ENCODE peak calls at places on chromosomes 1 and 21, in six cellular contexts. U is stimulated activated CD8-positive, alpha-beta memory T cell treated with anti-CD3 and anti-CD28 coated beads, Interleukin-12 subunit alpha, Interleukin-12 subunit beta, amount 100 ng/mL, for 1 hour; Q is EH; O is HS-27A; W is progenitor cell of endocrine pancreas; K is NAMALWA. E is an unnamed sample.

GRCh38 chr1:99266731-99267130 is 2.4 kb downstream of the PLPPR4 start:
- DNase-seq in W (no peak), O (no peak), Q (peak; percentile 97), K (no peak), U (no peak), E (no peak)

GRCh38 chr1:204337583-204337982 is 22.1 kb downstream of the PLEKHA6 start:
- DNase-seq in W (no peak), U (no peak), Q (no peak), K (no peak), O (no peak), E (no peak)

GRCh38 chr1:235030919-235031596 is 97.6 kb downstream of the TOMM20 start:
- DNase-seq in U (no peak), K (no peak), O (no peak), Q (no peak), W (no peak), E (no peak)

GRCh38 chr1:221478050-221478949 is 263.6 kb downstream of the DUSP10 start:
- DNase-seq in K (peak; percentile 64), W (no peak), U (peak; percentile 34), Q (peak; percentile 91), O (peak; percentile 56), E (peak; percentile 70)

GRCh38 chr1:234885601-234886000 is 243.0 kb downstream of the TOMM20 start:
- DNase-seq in U (no peak), W (no peak), K (no peak), Q (no peak), O (no peak), E (no peak)

GRCh38 chr21:38841472-38841871 is 35.7 kb downstream of the ETS2 start:
- DNase-seq in U (no peak), Q (no peak), K (no peak), O (no peak), W (no peak), E (no peak)

GRCh38 chr1:166489670-166490436 is 323.1 kb upstream of the FAM78B start:
- DNase-seq in U (peak; percentile 20), W (no peak), Q (peak; percentile 38), O (no peak), K (peak; percentile 53), E (peak; percentile 88)

GRCh38 chr1:234256359-234256758 is 116.9 kb upstream of the COA6 start:
- DNase-seq in O (no peak), Q (peak; percentile 73), W (no peak), U (no peak), K (no peak), E (peak; percentile 30)

GRCh38 chr21:38802050-38803026 is 3.4 kb upstream of the ETS2 start:
- DNase-seq in K (no peak), U (no peak), Q (no peak), O (no peak), W (no peak), E (no peak)

GRCh38 chr1:160588468-160588867 is 9.2 kb upstream of the CD84 start:
- DNase-seq in O (no peak), W (no peak), Q (no peak), K (no peak), U (no peak), E (no peak)